ENCODE peak calls at places on chromosomes 11 and 22, in nine cellular contexts. One of them, this sample, is unnamed.

GRCh38 chr11:121383726-121384125 is 68.4 kb upstream of the SORL1 start:
- DNase-seq in naive thymus-derived CD8-positive, alpha-beta T cell: no peak
- DNase-seq in HCEC 1CT: no peak
- DNase-seq in HFF-Myc: no peak
- DNase-seq in astrocyte of the hippocampus: peak
- DNase-seq in iris pigment epithelial cell: no peak
- DNase-seq in T-helper 2 cell: no peak
- DNase-seq in foreskin fibroblast: no peak
- DNase-seq in left ventricle myocardium superior: no peak
- DNase-seq in this sample: no peak

GRCh38 chr11:9717719-9718118 is 53.8 kb downstream of the SWAP70 start:
- DNase-seq in naive thymus-derived CD8-positive, alpha-beta T cell: no peak
- DNase-seq in HCEC 1CT: no peak
- DNase-seq in HFF-Myc: no peak
- DNase-seq in astrocyte of the hippocampus: peak
- DNase-seq in iris pigment epithelial cell: no peak
- DNase-seq in T-helper 2 cell: no peak
- DNase-seq in foreskin fibroblast: no peak
- DNase-seq in left ventricle myocardium superior: no peak
- DNase-seq in this sample: no peak

GRCh38 chr11:74069146-74070046 is 60.5 kb upstream of the UCP3 start:
- DNase-seq in naive thymus-derived CD8-positive, alpha-beta T cell: no peak
- DNase-seq in HCEC 1CT: no peak
- DNase-seq in HFF-Myc: no peak
- DNase-seq in astrocyte of the hippocampus: peak
- DNase-seq in iris pigment epithelial cell: peak
- DNase-seq in T-helper 2 cell: no peak
- DNase-seq in foreskin fibroblast: peak
- DNase-seq in left ventricle myocardium superior: no peak
- DNase-seq in this sample: no peak

GRCh38 chr11:134328433-134328832 is 3.4 kb upstream of the GLB1L2 start:
- DNase-seq in naive thymus-derived CD8-positive, alpha-beta T cell: no peak
- DNase-seq in HCEC 1CT: no peak
- DNase-seq in HFF-Myc: no peak
- DNase-seq in astrocyte of the hippocampus: no peak
- DNase-seq in iris pigment epithelial cell: no peak
- DNase-seq in T-helper 2 cell: no peak
- DNase-seq in foreskin fibroblast: no peak
- DNase-seq in left ventricle myocardium superior: no peak
- DNase-seq in this sample: no peak

GRCh38 chr11:125333354-125334077 is 162.5 kb downstream of the FEZ1 start:
- DNase-seq in naive thymus-derived CD8-positive, alpha-beta T cell: no peak
- DNase-seq in HCEC 1CT: no peak
- DNase-seq in HFF-Myc: no peak
- DNase-seq in astrocyte of the hippocampus: no peak
- DNase-seq in iris pigment epithelial cell: no peak
- DNase-seq in T-helper 2 cell: no peak
- DNase-seq in foreskin fibroblast: no peak
- DNase-seq in left ventricle myocardium superior: no peak
- DNase-seq in this sample: no peak

GRCh38 chr11:102390667-102391449 is 43.8 kb downstream of the BIRC2 start:
- DNase-seq in naive thymus-derived CD8-positive, alpha-beta T cell: peak
- DNase-seq in HCEC 1CT: peak
- DNase-seq in HFF-Myc: no peak
- DNase-seq in astrocyte of the hippocampus: peak
- DNase-seq in iris pigment epithelial cell: peak
- DNase-seq in T-helper 2 cell: peak
- DNase-seq in foreskin fibroblast: peak
- DNase-seq in left ventricle myocardium superior: peak
- DNase-seq in this sample: peak

GRCh38 chr11:87528752-87529151 is 491.0 kb downstream of the TMEM135 start:
- DNase-seq in naive thymus-derived CD8-positive, alpha-beta T cell: no peak
- DNase-seq in HCEC 1CT: no peak
- DNase-seq in HFF-Myc: no peak
- DNase-seq in astrocyte of the hippocampus: no peak
- DNase-seq in iris pigment epithelial cell: no peak
- DNase-seq in T-helper 2 cell: no peak
- DNase-seq in foreskin fibroblast: no peak
- DNase-seq in left ventricle myocardium superior: no peak
- DNase-seq in this sample: no peak

GRCh38 chr11:33844236-33844635 is 47.6 kb downstream of the LMO2 start:
- DNase-seq in naive thymus-derived CD8-positive, alpha-beta T cell: no peak
- DNase-seq in HCEC 1CT: no peak
- DNase-seq in HFF-Myc: no peak
- DNase-seq in astrocyte of the hippocampus: no peak
- DNase-seq in iris pigment epithelial cell: no peak
- DNase-seq in T-helper 2 cell: no peak
- DNase-seq in foreskin fibroblast: no peak
- DNase-seq in left ventricle myocardium superior: no peak
- DNase-seq in this sample: no peak

GRCh38 chr11:96341237-96342130 is 1.5 kb downstream of the MAML2 start:
- DNase-seq in naive thymus-derived CD8-positive, alpha-beta T cell: peak
- DNase-seq in HCEC 1CT: peak
- DNase-seq in HFF-Myc: no peak
- DNase-seq in astrocyte of the hippocampus: peak
- DNase-seq in iris pigment epithelial cell: peak
- DNase-seq in T-helper 2 cell: peak
- DNase-seq in foreskin fibroblast: no peak
- DNase-seq in left ventricle myocardium superior: peak
- DNase-seq in this sample: peak

GRCh38 chr11:662689-663274 is 25.7 kb downstream of the DRD4 start:
- DNase-seq in naive thymus-derived CD8-positive, alpha-beta T cell: peak
- DNase-seq in HCEC 1CT: peak
- DNase-seq in HFF-Myc: peak
- DNase-seq in astrocyte of the hippocampus: peak
- DNase-seq in iris pigment epithelial cell: peak
- DNase-seq in T-helper 2 cell: peak
- DNase-seq in foreskin fibroblast: peak
- DNase-seq in left ventricle myocardium superior: peak
- DNase-seq in this sample: peak

GRCh38 chr22:32904044-32904443 is 102.5 kb downstream of the TIMP3 start:
- DNase-seq in naive thymus-derived CD8-positive, alpha-beta T cell: no peak
- DNase-seq in HCEC 1CT: no peak
- DNase-seq in HFF-Myc: no peak
- DNase-seq in astrocyte of the hippocampus: peak
- DNase-seq in iris pigment epithelial cell: peak
- DNase-seq in T-helper 2 cell: peak
- DNase-seq in foreskin fibroblast: no peak
- DNase-seq in left ventricle myocardium superior: no peak
- DNase-seq in this sample: no peak

GRCh38 chr11:121463689-121464335 is 11.0 kb upstream of the SORL1-AS1 start:
- DNase-seq in naive thymus-derived CD8-positive, alpha-beta T cell: no peak
- DNase-seq in HCEC 1CT: no peak
- DNase-seq in HFF-Myc: no peak
- DNase-seq in astrocyte of the hippocampus: no peak
- DNase-seq in iris pigment epithelial cell: no peak
- DNase-seq in T-helper 2 cell: no peak
- DNase-seq in foreskin fibroblast: no peak
- DNase-seq in left ventricle myocardium superior: no peak
- DNase-seq in this sample: no peak

GRCh38 chr11:1640076-1640946 is 10.7 kb downstream of the KRTAP5-5 start:
- DNase-seq in naive thymus-derived CD8-positive, alpha-beta T cell: no peak
- DNase-seq in HCEC 1CT: peak
- DNase-seq in HFF-Myc: no peak
- DNase-seq in astrocyte of the hippocampus: peak
- DNase-seq in iris pigment epithelial cell: peak
- DNase-seq in T-helper 2 cell: no peak
- DNase-seq in foreskin fibroblast: peak
- DNase-seq in left ventricle myocardium superior: no peak
- DNase-seq in this sample: no peak

GRCh38 chr11:60193687-60194433 is 11.0 kb upstream of the MS4A6A start:
- DNase-seq in naive thymus-derived CD8-positive, alpha-beta T cell: peak
- DNase-seq in HCEC 1CT: peak
- DNase-seq in HFF-Myc: no peak
- DNase-seq in astrocyte of the hippocampus: peak
- DNase-seq in iris pigment epithelial cell: peak
- DNase-seq in T-helper 2 cell: peak
- DNase-seq in foreskin fibroblast: no peak
- DNase-seq in left ventricle myocardium superior: no peak
- DNase-seq in this sample: peak

GRCh38 chr11:34512810-34513673 is 552 bp downstream of the ELF5 start:
- DNase-seq in naive thymus-derived CD8-positive, alpha-beta T cell: peak
- DNase-seq in HCEC 1CT: peak
- DNase-seq in HFF-Myc: peak
- DNase-seq in astrocyte of the hippocampus: peak
- DNase-seq in iris pigment epithelial cell: peak
- DNase-seq in T-helper 2 cell: peak
- DNase-seq in foreskin fibroblast: peak
- DNase-seq in left ventricle myocardium superior: peak
- DNase-seq in this sample: peak

GRCh38 chr11:90646706-90647105 is 423.9 kb upstream of the CHORDC1 start:
- DNase-seq in naive thymus-derived CD8-positive, alpha-beta T cell: no peak
- DNase-seq in HCEC 1CT: no peak
- DNase-seq in HFF-Myc: no peak
- DNase-seq in astrocyte of the hippocampus: no peak
- DNase-seq in iris pigment epithelial cell: no peak
- DNase-seq in T-helper 2 cell: no peak
- DNase-seq in foreskin fibroblast: no peak
- DNase-seq in left ventricle myocardium superior: no peak
- DNase-seq in this sample: no peak

GRCh38 chr11:15347969-15348734 is 233.4 kb downstream of the INSC start:
- DNase-seq in naive thymus-derived CD8-positive, alpha-beta T cell: no peak
- DNase-seq in HCEC 1CT: no peak
- DNase-seq in HFF-Myc: no peak
- DNase-seq in astrocyte of the hippocampus: no peak
- DNase-seq in iris pigment epithelial cell: no peak
- DNase-seq in T-helper 2 cell: no peak
- DNase-seq in foreskin fibroblast: no peak
- DNase-seq in left ventricle myocardium superior: no peak
- DNase-seq in this sample: no peak

GRCh38 chr11:64247729-64248531 is 1.2 kb upstream of the PPP1R14B start:
- DNase-seq in naive thymus-derived CD8-positive, alpha-beta T cell: no peak
- DNase-seq in HCEC 1CT: no peak
- DNase-seq in HFF-Myc: no peak
- DNase-seq in astrocyte of the hippocampus: no peak
- DNase-seq in iris pigment epithelial cell: no peak
- DNase-seq in T-helper 2 cell: no peak
- DNase-seq in foreskin fibroblast: no peak
- DNase-seq in left ventricle myocardium superior: no peak
- DNase-seq in this sample: no peak

GRCh38 chr22:43047605-43048004 is 32.7 kb upstream of the PACSIN2 start:
- DNase-seq in naive thymus-derived CD8-positive, alpha-beta T cell: no peak
- DNase-seq in HCEC 1CT: no peak
- DNase-seq in HFF-Myc: no peak
- DNase-seq in astrocyte of the hippocampus: no peak
- DNase-seq in iris pigment epithelial cell: peak
- DNase-seq in T-helper 2 cell: no peak
- DNase-seq in foreskin fibroblast: no peak
- DNase-seq in left ventricle myocardium superior: no peak
- DNase-seq in this sample: no peak

GRCh38 chr22:45917146-45917545 is 59.8 kb downstream of the WNT7B start:
- DNase-seq in naive thymus-derived CD8-positive, alpha-beta T cell: no peak
- DNase-seq in HCEC 1CT: no peak
- DNase-seq in HFF-Myc: no peak
- DNase-seq in astrocyte of the hippocampus: no peak
- DNase-seq in iris pigment epithelial cell: no peak
- DNase-seq in T-helper 2 cell: no peak
- DNase-seq in foreskin fibroblast: no peak
- DNase-seq in left ventricle myocardium superior: no peak
- DNase-seq in this sample: no peak

GRCh38 chr22:40368016-40368415 is 2.4 kb upstream of the SGSM3 start:
- DNase-seq in naive thymus-derived CD8-positive, alpha-beta T cell: no peak
- DNase-seq in HCEC 1CT: no peak
- DNase-seq in HFF-Myc: no peak
- DNase-seq in astrocyte of the hippocampus: no peak
- DNase-seq in iris pigment epithelial cell: no peak
- DNase-seq in T-helper 2 cell: no peak
- DNase-seq in foreskin fibroblast: no peak
- DNase-seq in left ventricle myocardium superior: no peak
- DNase-seq in this sample: no peak

GRCh38 chr11:103661185-103661584 is 375.3 kb upstream of the DDI1 start:
- DNase-seq in naive thymus-derived CD8-positive, alpha-beta T cell: no peak
- DNase-seq in HCEC 1CT: no peak
- DNase-seq in HFF-Myc: no peak
- DNase-seq in astrocyte of the hippocampus: no peak
- DNase-seq in iris pigment epithelial cell: no peak
- DNase-seq in T-helper 2 cell: no peak
- DNase-seq in foreskin fibroblast: no peak
- DNase-seq in left ventricle myocardium superior: no peak
- DNase-seq in this sample: no peak

GRCh38 chr11:17564687-17565042 is 17.6 kb downstream of the OTOG start:
- DNase-seq in naive thymus-derived CD8-positive, alpha-beta T cell: no peak
- DNase-seq in HCEC 1CT: no peak
- DNase-seq in HFF-Myc: no peak
- DNase-seq in astrocyte of the hippocampus: no peak
- DNase-seq in iris pigment epithelial cell: peak
- DNase-seq in T-helper 2 cell: peak
- DNase-seq in foreskin fibroblast: no peak
- DNase-seq in left ventricle myocardium superior: no peak
- DNase-seq in this sample: no peak

GRCh38 chr11:78698612-78699011 is 123.9 kb upstream of the NARS2 start:
- DNase-seq in naive thymus-derived CD8-positive, alpha-beta T cell: no peak
- DNase-seq in HCEC 1CT: peak
- DNase-seq in HFF-Myc: no peak
- DNase-seq in astrocyte of the hippocampus: peak
- DNase-seq in iris pigment epithelial cell: peak
- DNase-seq in T-helper 2 cell: no peak
- DNase-seq in foreskin fibroblast: peak
- DNase-seq in left ventricle myocardium superior: peak
- DNase-seq in this sample: no peak

GRCh38 chr22:43466710-43467109 is 54.9 kb downstream of the MPPED1 start:
- DNase-seq in naive thymus-derived CD8-positive, alpha-beta T cell: no peak
- DNase-seq in HCEC 1CT: no peak
- DNase-seq in HFF-Myc: no peak
- DNase-seq in astrocyte of the hippocampus: no peak
- DNase-seq in iris pigment epithelial cell: no peak
- DNase-seq in T-helper 2 cell: no peak
- DNase-seq in foreskin fibroblast: no peak
- DNase-seq in left ventricle myocardium superior: no peak
- DNase-seq in this sample: no peak

GRCh38 chr22:49853981-49854791 is 542 bp downstream of the ZBED4 start:
- DNase-seq in naive thymus-derived CD8-positive, alpha-beta T cell: peak
- DNase-seq in HCEC 1CT: peak
- DNase-seq in HFF-Myc: no peak
- DNase-seq in astrocyte of the hippocampus: peak
- DNase-seq in iris pigment epithelial cell: peak
- DNase-seq in T-helper 2 cell: peak
- DNase-seq in foreskin fibroblast: no peak
- DNase-seq in left ventricle myocardium superior: peak
- DNase-seq in this sample: peak